ENCODE peak calls at places on chromosomes 1 and 21, in five cellular contexts. One of them, this sample, is unnamed. For H3K9me3, the result is how much of the 10 kb centered on the place peaks cover.

GRCh38 chr1:62712625-62713243 is 24.5 kb upstream of the DOCK7 start:
- DNase-seq in gastrocnemius medialis: no peak
- DNase-seq in neural progenitor cell: no peak
- DNase-seq in endothelial cell of umbilical vein: no peak
- DNase-seq in heart right ventricle: no peak
- DNase-seq in this sample: no peak

GRCh38 chr1:231383159-231383855 is 38.8 kb downstream of the EGLN1 start:
- DNase-seq in gastrocnemius medialis: peak
- DNase-seq in neural progenitor cell: no peak
- DNase-seq in endothelial cell of umbilical vein: no peak
- DNase-seq in heart right ventricle: no peak
- DNase-seq in this sample: peak

GRCh38 chr1:58764294-58764978 is 19.4 kb downstream of the JUN start:
- DNase-seq in gastrocnemius medialis: no peak
- DNase-seq in neural progenitor cell: no peak
- DNase-seq in endothelial cell of umbilical vein: peak
- DNase-seq in heart right ventricle: no peak
- DNase-seq in this sample: peak

GRCh38 chr1:198903203-198903602 is 264.4 kb downstream of the PTPRC start:
- DNase-seq in gastrocnemius medialis: no peak
- DNase-seq in neural progenitor cell: peak
- DNase-seq in endothelial cell of umbilical vein: no peak
- DNase-seq in heart right ventricle: peak
- DNase-seq in this sample: no peak

GRCh38 chr1:152440635-152441471 is 26.8 kb upstream of the CRNN start:
- DNase-seq in gastrocnemius medialis: peak
- DNase-seq in neural progenitor cell: peak
- DNase-seq in endothelial cell of umbilical vein: peak
- DNase-seq in heart right ventricle: peak
- DNase-seq in this sample: no peak

GRCh38 chr1:201647094-201647493 is 108.2 kb downstream of the NAV1 start:
- DNase-seq in gastrocnemius medialis: no peak
- DNase-seq in neural progenitor cell: no peak
- DNase-seq in endothelial cell of umbilical vein: no peak
- DNase-seq in heart right ventricle: no peak
- DNase-seq in this sample: peak

GRCh38 chr1:43858324-43858723 is 75.3 kb upstream of the ARTN start:
- DNase-seq in gastrocnemius medialis: peak
- DNase-seq in neural progenitor cell: peak
- DNase-seq in endothelial cell of umbilical vein: no peak
- DNase-seq in heart right ventricle: peak
- DNase-seq in this sample: peak

GRCh38 chr1:36203554-36204346 is 20.5 kb upstream of the THRAP3 start:
- DNase-seq in gastrocnemius medialis: peak
- DNase-seq in neural progenitor cell: peak
- DNase-seq in endothelial cell of umbilical vein: no peak
- DNase-seq in heart right ventricle: peak
- DNase-seq in this sample: peak

GRCh38 chr1:91803847-91804545 is 82.0 kb downstream of the TGFBR3 start:
- DNase-seq in gastrocnemius medialis: no peak
- DNase-seq in neural progenitor cell: no peak
- DNase-seq in endothelial cell of umbilical vein: no peak
- DNase-seq in heart right ventricle: no peak
- DNase-seq in this sample: no peak

GRCh38 chr1:34029525-34029924 is 135.5 kb downstream of the CSMD2 start:
- DNase-seq in gastrocnemius medialis: no peak
- DNase-seq in neural progenitor cell: no peak
- DNase-seq in endothelial cell of umbilical vein: no peak
- DNase-seq in heart right ventricle: no peak
- DNase-seq in this sample: no peak

GRCh38 chr1:83520797-83521196 is 478.1 kb downstream of the TTLL7 start:
- DNase-seq in gastrocnemius medialis: no peak
- DNase-seq in neural progenitor cell: no peak
- DNase-seq in endothelial cell of umbilical vein: no peak
- DNase-seq in heart right ventricle: no peak
- DNase-seq in this sample: no peak

GRCh38 chr1:96416111-96416595 is 305.4 kb upstream of the PTBP2 start:
- DNase-seq in gastrocnemius medialis: peak
- DNase-seq in neural progenitor cell: no peak
- DNase-seq in endothelial cell of umbilical vein: peak
- DNase-seq in heart right ventricle: no peak
- DNase-seq in this sample: peak

GRCh38 chr1:104932030-104932915 is 1182.6 kb downstream of the AMY1C start:
- DNase-seq in gastrocnemius medialis: no peak
- DNase-seq in neural progenitor cell: no peak
- DNase-seq in endothelial cell of umbilical vein: no peak
- DNase-seq in heart right ventricle: no peak
- DNase-seq in this sample: no peak

DNA sequence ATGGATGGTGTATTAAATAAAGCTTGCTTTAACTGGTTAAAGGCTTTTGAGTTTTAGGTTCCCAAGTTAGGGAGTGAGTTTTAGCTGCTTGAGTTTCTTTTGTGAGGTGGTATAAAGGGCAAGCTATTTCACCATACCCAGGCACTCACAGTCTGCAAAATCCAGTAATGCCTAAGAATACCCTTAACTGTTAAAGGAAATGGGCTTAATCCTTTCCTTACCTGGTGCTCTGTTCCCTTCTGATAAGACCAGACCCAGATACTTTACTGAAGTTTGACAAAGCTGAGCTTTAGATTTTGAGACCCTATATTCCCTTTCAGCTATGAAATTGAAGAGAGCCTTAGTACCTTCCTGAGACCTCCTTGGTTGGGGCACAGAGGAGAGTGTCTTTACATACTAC is 30.3 kb downstream of the MSTO1 start:
- DNase-seq in gastrocnemius medialis: no peak
- DNase-seq in neural progenitor cell: no peak
- DNase-seq in endothelial cell of umbilical vein: no peak
- DNase-seq in heart right ventricle: no peak
- DNase-seq in this sample: no peak
- H3K9me3 ChIP-seq in gastrocnemius medialis: under half
- H3K9me3 ChIP-seq in neural progenitor cell: under half
- H3K9me3 ChIP-seq in endothelial cell of umbilical vein: under half
- H3K9me3 ChIP-seq in heart right ventricle: under half
- H3K9me3 ChIP-seq in this sample: under half

GRCh38 chr1:7727816-7728477 is 43.1 kb upstream of the VAMP3 start:
- DNase-seq in gastrocnemius medialis: no peak
- DNase-seq in neural progenitor cell: no peak
- DNase-seq in endothelial cell of umbilical vein: no peak
- DNase-seq in heart right ventricle: no peak
- DNase-seq in this sample: no peak
- H3K9me3 ChIP-seq in gastrocnemius medialis: under half
- H3K9me3 ChIP-seq in neural progenitor cell: under half
- H3K9me3 ChIP-seq in endothelial cell of umbilical vein: under half
- H3K9me3 ChIP-seq in heart right ventricle: under half
- H3K9me3 ChIP-seq in this sample: under half

GRCh38 chr21:44534688-44535087 is 5.3 kb downstream of the KRTAP10-1 start:
- DNase-seq in gastrocnemius medialis: no peak
- DNase-seq in neural progenitor cell: no peak
- DNase-seq in endothelial cell of umbilical vein: no peak
- DNase-seq in heart right ventricle: no peak
- DNase-seq in this sample: no peak
- H3K9me3 ChIP-seq in gastrocnemius medialis: under half
- H3K9me3 ChIP-seq in neural progenitor cell: under half
- H3K9me3 ChIP-seq in endothelial cell of umbilical vein: under half
- H3K9me3 ChIP-seq in heart right ventricle: under half
- H3K9me3 ChIP-seq in this sample: under half

DNA sequence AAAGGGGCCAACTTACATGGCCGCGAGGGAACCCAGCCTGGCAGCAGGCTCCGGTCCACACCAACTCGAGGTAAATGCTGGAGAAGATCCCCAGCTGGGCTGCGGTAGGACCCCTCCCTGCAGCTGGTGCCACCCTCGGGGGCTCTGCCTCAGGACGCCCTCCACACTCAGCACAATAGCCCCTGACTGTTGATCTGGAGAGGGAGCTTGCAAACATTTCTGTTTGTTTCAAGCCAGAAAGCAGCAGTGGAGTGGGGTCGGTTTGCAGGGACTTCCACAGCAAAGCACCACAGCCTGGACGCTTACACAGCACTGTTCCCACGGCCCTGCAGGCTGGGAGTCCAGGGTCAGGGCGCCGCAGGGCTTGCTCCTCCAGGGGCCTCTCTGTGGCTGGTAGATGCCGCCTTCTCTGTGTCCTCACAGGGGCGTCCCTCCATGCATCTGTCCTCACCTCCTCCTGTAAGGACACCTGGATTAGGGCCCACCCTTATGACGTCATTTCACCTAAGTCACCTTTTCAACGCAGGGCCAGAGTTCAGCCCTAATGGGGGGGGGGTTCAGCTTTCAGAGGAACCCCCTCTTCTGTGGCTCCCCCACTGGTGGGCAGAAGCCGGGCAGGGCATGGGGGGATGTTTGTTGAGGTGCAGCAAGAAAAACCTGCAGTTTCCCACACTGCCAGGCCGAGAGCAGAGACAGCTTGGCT is 24.1 kb upstream of the TTC34 start:
- DNase-seq in gastrocnemius medialis: no peak
- DNase-seq in neural progenitor cell: no peak
- DNase-seq in endothelial cell of umbilical vein: no peak
- DNase-seq in heart right ventricle: no peak
- DNase-seq in this sample: no peak
- H3K9me3 ChIP-seq in gastrocnemius medialis: under half
- H3K9me3 ChIP-seq in neural progenitor cell: under half
- H3K9me3 ChIP-seq in endothelial cell of umbilical vein: under half
- H3K9me3 ChIP-seq in heart right ventricle: under half
- H3K9me3 ChIP-seq in this sample: under half

GRCh38 chr1:204962742-204963632 is 80.0 kb upstream of the CNTN2 start:
- DNase-seq in gastrocnemius medialis: no peak
- DNase-seq in neural progenitor cell: no peak
- DNase-seq in endothelial cell of umbilical vein: no peak
- DNase-seq in heart right ventricle: no peak
- DNase-seq in this sample: no peak
- H3K9me3 ChIP-seq in gastrocnemius medialis: under half
- H3K9me3 ChIP-seq in neural progenitor cell: under half
- H3K9me3 ChIP-seq in endothelial cell of umbilical vein: under half
- H3K9me3 ChIP-seq in heart right ventricle: under half
- H3K9me3 ChIP-seq in this sample: under half

This sample was measured in mesenchymal stem cell.